ENCODE peak calls at places on chromosomes 13 and 19, in ten cellular contexts. K is stomach, W is GM06990, O is suprapubic skin, V is astrocyte of the cerebellum, Q is heart right ventricle, P is foreskin fibroblast, X is fibroblast of mammary gland, R is fibroblast of lung, T is A549. A is an unnamed sample.

GRCh38 chr13:110070511-110071120 is 236.3 kb downstream of the COL4A1 start:
- DNase-seq in K (no peak), W (no peak), O (no peak), V (peak), Q (no peak), P (peak), X (peak), R (peak), T (no peak), A (peak)

GRCh38 chr19:52258426-52258825 is 11.0 kb upstream of the ZNF766 start:
- DNase-seq in K (no peak), W (no peak), O (no peak), V (no peak), Q (no peak), P (no peak), X (no peak), R (no peak), T (no peak), A (peak)

GRCh38 chr13:49828452-49828851 is 36.0 kb upstream of the KPNA3 start:
- DNase-seq in K (no peak), W (no peak), O (no peak), V (no peak), Q (no peak), P (no peak), X (no peak), R (no peak), T (no peak), A (no peak)

GRCh38 chr19:17302391-17303166 is 646 bp downstream of the ABHD8 start:
- DNase-seq in K (no peak), W (no peak), O (no peak), V (no peak), Q (no peak), P (peak), X (no peak), R (no peak), T (no peak), A (no peak)

GRCh38 chr19:17739121-17739875 is 12.0 kb upstream of the FCHO1 start:
- DNase-seq in K (no peak), W (peak), O (no peak), V (no peak), Q (peak), P (peak), X (no peak), R (no peak), T (no peak), A (no peak)

GRCh38 chr13:99978781-99979452 is 2.7 kb upstream of the ZIC2 start:
- DNase-seq in K (no peak), W (no peak), O (peak), V (no peak), Q (no peak), P (no peak), X (no peak), R (no peak), T (no peak), A (no peak)

GRCh38 chr19:19542507-19542906 is 4.4 kb downstream of the CILP2 start:
- DNase-seq in K (no peak), W (no peak), O (no peak), V (no peak), Q (no peak), P (no peak), X (no peak), R (no peak), T (no peak), A (no peak)

GRCh38 chr19:31553844-31554215 is 204.6 kb upstream of the TSHZ3 start:
- DNase-seq in K (no peak), W (no peak), O (no peak), V (no peak), Q (no peak), P (no peak), X (no peak), R (peak), T (no peak), A (no peak)

GRCh38 chr19:51567583-51567982 is 3.5 kb upstream of the ZNF175 start:
- DNase-seq in K (no peak), W (no peak), O (no peak), V (no peak), Q (no peak), P (no peak), X (no peak), R (no peak), T (no peak), A (no peak)

GRCh38 chr19:5974721-5975387 is 3.1 kb downstream of the RANBP3 start:
- DNase-seq in K (no peak), W (no peak), O (no peak), V (no peak), Q (no peak), P (peak), X (peak), R (no peak), T (no peak), A (peak)

GRCh38 chr19:43562698-43563241 is 12.6 kb downstream of the XRCC1 start:
- DNase-seq in K (peak), W (peak), O (no peak), V (peak), Q (peak), P (peak), X (peak), R (peak), T (no peak), A (peak)

GRCh38 chr13:44267966-44268365 is 105.7 kb upstream of the SERP2 start:
- DNase-seq in K (no peak), W (no peak), O (no peak), V (peak), Q (no peak), P (peak), X (peak), R (peak), T (peak), A (peak)

GRCh38 chr13:110565296-110565695 is 3.8 kb upstream of the RAB20 start:
- DNase-seq in K (no peak), W (no peak), O (no peak), V (no peak), Q (no peak), P (no peak), X (no peak), R (no peak), T (no peak), A (peak)

GRCh38 chr13:48296528-48296927 is 7.0 kb upstream of the RB1 start:
- DNase-seq in K (no peak), W (no peak), O (no peak), V (no peak), Q (no peak), P (no peak), X (no peak), R (no peak), T (no peak), A (no peak)

GRCh38 chr13:48567521-48568331 is 34.8 kb upstream of the RCBTB2 start:
- DNase-seq in K (peak), W (no peak), O (no peak), V (no peak), Q (no peak), P (peak), X (peak), R (peak), T (no peak), A (peak)

GRCh38 chr13:42971670-42972355 is 20.2 kb downstream of the EPSTI1 start:
- DNase-seq in K (no peak), W (no peak), O (no peak), V (no peak), Q (no peak), P (peak), X (peak), R (no peak), T (no peak), A (peak)

GRCh38 chr19:50720181-50720920 is 749 bp upstream of the SHANK1 start:
- DNase-seq in K (no peak), W (no peak), O (no peak), V (no peak), Q (no peak), P (peak), X (no peak), R (no peak), T (no peak), A (no peak)

GRCh38 chr19:38695319-38695683 is 47.9 kb downstream of the ACTN4 start:
- DNase-seq in K (no peak), W (no peak), O (no peak), V (no peak), Q (no peak), P (no peak), X (no peak), R (no peak), T (no peak), A (no peak)

GRCh38 chr13:78499802-78500201 is 103.5 kb downstream of the POU4F1 start:
- DNase-seq in K (no peak), W (no peak), O (no peak), V (no peak), Q (no peak), P (no peak), X (no peak), R (no peak), T (no peak), A (no peak)

GRCh38 chr19:6668696-6669095 is 1.3 kb downstream of the TNFSF14 start:
- DNase-seq in K (no peak), W (no peak), O (no peak), V (no peak), Q (no peak), P (no peak), X (no peak), R (no peak), T (no peak), A (no peak)

GRCh38 chr13:38620876-38621275 is 66.0 kb upstream of the FREM2 start:
- DNase-seq in K (no peak), W (no peak), O (no peak), V (no peak), Q (no peak), P (no peak), X (no peak), R (no peak), T (no peak), A (no peak)
- TF ChIP-seq CTCF in K (no peak), W (no peak), O (no peak), V (no peak), Q (no peak), P (no peak), X (no peak), R (no peak), T (no peak), A (no peak)

GRCh38 chr13:76993021-76993420 is 1.1 kb downstream of the CLN5 start:
- DNase-seq in K (no peak), W (no peak), O (no peak), V (no peak), Q (no peak), P (peak), X (peak), R (no peak), T (no peak), A (no peak)
- TF ChIP-seq CTCF in K (no peak), W (no peak), O (no peak), V (no peak), Q (no peak), P (no peak), X (no peak), R (no peak), T (no peak), A (no peak)

DNA sequence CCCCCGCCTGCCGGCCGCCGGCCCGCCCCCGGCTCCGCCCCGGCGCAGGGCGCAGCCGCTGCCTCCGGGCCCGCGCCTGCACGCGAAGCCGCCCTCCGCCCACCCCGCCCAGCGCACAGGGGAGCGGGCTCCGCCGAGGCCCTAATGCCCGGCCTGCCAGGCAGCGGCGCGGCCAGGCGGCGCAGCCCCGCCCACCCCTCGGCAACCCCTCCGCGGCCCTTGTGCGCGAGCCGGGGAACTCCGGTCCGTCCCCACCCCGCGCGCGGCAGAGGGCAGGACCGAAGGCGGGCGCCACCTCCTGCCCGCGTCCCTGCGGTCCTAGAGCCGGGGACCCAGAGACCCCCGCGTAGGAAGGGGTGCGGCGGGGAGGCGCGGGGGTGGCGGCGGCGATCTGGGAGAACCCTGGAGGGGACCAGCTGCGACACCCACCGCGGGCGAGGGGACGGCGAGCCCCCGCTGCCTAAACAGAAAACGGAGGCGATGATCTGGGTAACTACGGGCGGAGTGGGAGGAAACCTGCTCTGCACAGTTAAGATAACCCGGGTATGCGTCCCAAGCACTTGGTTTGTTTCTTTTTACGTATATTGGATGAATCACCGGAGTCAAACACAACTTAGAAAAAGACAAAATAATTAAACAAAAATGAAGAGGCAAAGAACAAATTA is 351 bp upstream of the USP12 start:
- DNase-seq in K (peak), W (peak), O (peak), V (peak), Q (peak), P (peak), X (peak), R (peak), T (peak), A (peak)
- TF ChIP-seq CTCF in K (peak), W (no peak), O (no peak), V (no peak), Q (peak), P (no peak), X (no peak), R (no peak), T (no peak), A (no peak)

GRCh38 chr13:33311040-33311439 is 25.5 kb upstream of the STARD13 start:
- DNase-seq in K (no peak), W (no peak), O (no peak), V (no peak), Q (no peak), P (no peak), X (no peak), R (no peak), T (no peak), A (no peak)

GRCh38 chr13:33310245-33311038 is 24.9 kb upstream of the STARD13 start:
- DNase-seq in K (no peak), W (no peak), O (no peak), V (no peak), Q (no peak), P (no peak), X (no peak), R (no peak), T (no peak), A (no peak)

GRCh38 chr13:33307820-33308219 is 22.3 kb upstream of the STARD13 start:
- DNase-seq in K (no peak), W (no peak), O (no peak), V (peak), Q (no peak), P (no peak), X (peak), R (peak), T (no peak), A (no peak)

GRCh38 chr13:33313504-33313903 is 27.9 kb upstream of the STARD13 start:
- DNase-seq in K (no peak), W (no peak), O (no peak), V (no peak), Q (no peak), P (no peak), X (no peak), R (no peak), T (no peak), A (no peak)

DNA sequence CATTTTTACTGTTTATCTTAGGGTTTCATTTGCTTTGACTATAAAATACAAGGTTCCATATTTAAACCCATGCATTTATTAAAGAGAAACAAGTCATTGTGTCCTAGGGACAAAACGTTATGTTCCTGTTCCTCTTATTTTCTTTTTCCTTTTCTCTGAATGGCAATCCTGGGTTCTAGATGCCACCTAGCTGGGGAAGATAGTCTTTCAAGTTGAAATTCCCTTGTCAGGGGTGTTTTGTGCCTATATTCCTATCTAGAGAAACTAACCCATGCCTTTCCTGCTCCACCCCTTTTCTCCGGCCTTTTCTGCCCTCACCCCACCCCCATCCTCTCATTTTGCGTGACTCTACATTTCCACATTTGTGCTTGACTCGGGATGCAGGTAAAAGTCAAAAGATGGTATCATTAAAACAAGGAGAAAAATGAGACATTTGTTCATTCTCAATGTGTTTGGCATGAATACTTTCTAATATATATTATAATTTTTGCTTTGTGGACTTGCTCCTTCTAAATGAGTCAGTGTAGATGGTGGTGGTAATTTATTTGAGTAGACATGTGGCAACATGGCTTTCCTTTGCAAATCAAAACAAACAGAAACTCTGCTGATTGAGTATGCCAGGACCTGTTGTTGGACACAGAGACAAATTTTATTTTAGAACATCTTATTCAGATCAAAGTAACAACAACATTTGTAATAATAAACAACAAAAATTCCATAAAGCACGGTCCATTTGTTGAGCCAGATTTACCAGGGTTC is 26.8 kb upstream of the STARD13 start:
- DNase-seq in K (no peak), W (no peak), O (no peak), V (peak), Q (no peak), P (peak), X (peak), R (peak), T (peak), A (peak)
- TF ChIP-seq CTCF in K (no peak), W (peak), O (no peak), V (no peak), Q (peak), P (peak), X (peak), R (peak), T (peak), A (peak)

DNA sequence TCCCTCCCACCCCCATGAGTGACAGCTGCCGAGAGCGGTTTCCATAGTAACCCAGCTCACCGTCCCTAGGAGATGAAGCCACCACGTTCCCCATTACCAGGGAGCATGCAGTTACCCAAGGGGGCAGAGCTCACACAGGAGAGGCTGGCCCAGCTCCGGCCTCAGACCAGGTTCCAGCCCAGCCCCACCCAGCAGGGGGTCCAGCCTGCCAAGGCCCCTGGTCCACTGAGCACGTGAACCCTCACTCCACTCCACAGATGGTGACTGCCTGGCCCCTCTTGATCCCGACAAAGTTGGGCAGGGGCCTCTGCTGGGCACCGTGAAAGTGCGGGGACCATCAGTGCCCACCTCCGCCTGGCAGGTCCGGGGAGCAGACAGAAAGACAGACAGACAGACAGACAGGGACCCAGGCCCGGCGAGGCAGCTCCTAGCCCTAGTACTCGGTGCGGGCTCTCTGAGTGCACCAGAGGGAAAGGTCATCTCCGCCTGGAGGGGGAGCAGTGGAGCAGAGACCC is 50.7 kb downstream of the CELF5 start:
- DNase-seq in K (no peak), W (no peak), O (no peak), V (no peak), Q (no peak), P (no peak), X (no peak), R (no peak), T (peak), A (peak)
- TF ChIP-seq CTCF in K (no peak), W (peak), O (no peak), V (no peak), Q (peak), P (no peak), X (peak), R (peak), T (no peak), A (peak)

GRCh38 chr13:24671367-24672117 is 8.7 kb upstream of the ATP12A start:
- DNase-seq in K (no peak), W (no peak), O (no peak), V (peak), Q (no peak), P (peak), X (peak), R (peak), T (peak), A (peak)
- TF ChIP-seq CTCF in K (peak), W (peak), O (no peak), V (peak), Q (peak), P (peak), X (peak), R (peak), T (peak), A (peak)

GRCh38 chr13:112893570-112894422 is 75.2 kb upstream of the MCF2L start:
- DNase-seq in K (peak), W (no peak), O (no peak), V (no peak), Q (peak), P (peak), X (no peak), R (peak), T (no peak), A (peak)
- TF ChIP-seq CTCF in K (no peak), W (no peak), O (no peak), V (no peak), Q (no peak), P (no peak), X (no peak), R (no peak), T (no peak), A (no peak)

A was measured in choroid plexus epithelial cell.